ENCODE peak calls at places on chromosomes 4 and X, in six cellular contexts. One of them, this sample, is unnamed.
A peak's percentile ranks its signal among the peaks of the same experiment; 100 is the strongest.

GRCh38 chr4:111362891-111363290 is 740.0 kb upstream of the PITX2 start:
- DNase-seq in dorsolateral prefrontal cortex: no peak
- DNase-seq in stomach: no peak
- DNase-seq in fibroblast of lung: peak; percentile 4
- DNase-seq in tibial nerve: peak; percentile 26
- DNase-seq in colonic mucosa: no peak
- DNase-seq in this sample: no peak

GRCh38 chrX:107823456-107823855 is 2.2 kb upstream of the MID2 start:
- DNase-seq in fibroblast of lung: peak; percentile 91
- DNase-seq in tibial nerve: no peak
- DNase-seq in colonic mucosa: no peak
- DNase-seq in dorsolateral prefrontal cortex: no peak
- DNase-seq in stomach: no peak
- DNase-seq in this sample: no peak

GRCh38 chrX:15738686-15739016 is 581 bp downstream of the CA5B start:
- DNase-seq in colonic mucosa: no peak
- DNase-seq in fibroblast of lung: no peak
- DNase-seq in dorsolateral prefrontal cortex: no peak
- DNase-seq in tibial nerve: no peak
- DNase-seq in stomach: no peak
- DNase-seq in this sample: no peak

GRCh38 chr4:94364527-94364926 is 21.9 kb upstream of the HPGDS start:
- DNase-seq in colonic mucosa: no peak
- DNase-seq in fibroblast of lung: no peak
- DNase-seq in stomach: no peak
- DNase-seq in tibial nerve: no peak
- DNase-seq in dorsolateral prefrontal cortex: no peak
- DNase-seq in this sample: no peak

GRCh38 chrX:108297290-108297689 is 140.9 kb downstream of the COL4A6 start:
- DNase-seq in stomach: no peak
- DNase-seq in colonic mucosa: no peak
- DNase-seq in dorsolateral prefrontal cortex: no peak
- DNase-seq in tibial nerve: no peak
- DNase-seq in fibroblast of lung: no peak
- DNase-seq in this sample: no peak

GRCh38 chr4:54550415-54551171 is 107.2 kb upstream of the KIT start:
- DNase-seq in colonic mucosa: no peak
- DNase-seq in tibial nerve: no peak
- DNase-seq in stomach: no peak
- DNase-seq in dorsolateral prefrontal cortex: no peak
- DNase-seq in fibroblast of lung: peak; percentile 33
- DNase-seq in this sample: no peak

GRCh38 chrX:20061869-20062254 is 54.8 kb downstream of the MAP7D2 start:
- DNase-seq in fibroblast of lung: peak; percentile 51
- DNase-seq in tibial nerve: peak; percentile 4
- DNase-seq in dorsolateral prefrontal cortex: no peak
- DNase-seq in colonic mucosa: no peak
- DNase-seq in stomach: no peak
- DNase-seq in this sample: no peak

GRCh38 chr4:60389636-60390035 is 810.5 kb upstream of the ADGRL3 start:
- DNase-seq in tibial nerve: no peak
- DNase-seq in stomach: no peak
- DNase-seq in dorsolateral prefrontal cortex: no peak
- DNase-seq in fibroblast of lung: no peak
- DNase-seq in colonic mucosa: no peak
- DNase-seq in this sample: no peak

GRCh38 chr4:92163348-92163747 is 140.4 kb upstream of the GRID2 start:
- DNase-seq in fibroblast of lung: peak; percentile 8
- DNase-seq in stomach: no peak
- DNase-seq in colonic mucosa: no peak
- DNase-seq in tibial nerve: no peak
- DNase-seq in dorsolateral prefrontal cortex: no peak
- DNase-seq in this sample: no peak

GRCh38 chrX:56978172-56978571 is 17.2 kb downstream of the SPIN3 start:
- DNase-seq in stomach: no peak
- DNase-seq in dorsolateral prefrontal cortex: no peak
- DNase-seq in tibial nerve: peak; percentile 26
- DNase-seq in fibroblast of lung: peak; percentile 37
- DNase-seq in colonic mucosa: peak; percentile 45
- DNase-seq in this sample: no peak

GRCh38 chrX:115491766-115492165 is 69.2 kb upstream of the PLS3 start:
- DNase-seq in fibroblast of lung: no peak
- DNase-seq in colonic mucosa: no peak
- DNase-seq in tibial nerve: no peak
- DNase-seq in stomach: no peak
- DNase-seq in dorsolateral prefrontal cortex: no peak
- DNase-seq in this sample: no peak

GRCh38 chr4:185771696-185772390 is 40.2 kb downstream of the SORBS2 start:
- DNase-seq in tibial nerve: no peak
- DNase-seq in stomach: no peak
- DNase-seq in colonic mucosa: no peak
- DNase-seq in fibroblast of lung: no peak
- DNase-seq in dorsolateral prefrontal cortex: no peak
- DNase-seq in this sample: no peak

GRCh38 chrX:38881066-38881465 is 79.8 kb downstream of the MID1IP1 start:
- DNase-seq in colonic mucosa: no peak
- DNase-seq in stomach: no peak
- DNase-seq in tibial nerve: no peak
- DNase-seq in fibroblast of lung: no peak
- DNase-seq in dorsolateral prefrontal cortex: no peak
- DNase-seq in this sample: no peak

GRCh38 chr4:99405433-99406115 is 29.6 kb downstream of the ADH7 start:
- DNase-seq in fibroblast of lung: peak; percentile 93
- DNase-seq in dorsolateral prefrontal cortex: peak; percentile 38
- DNase-seq in stomach: peak; percentile 74
- DNase-seq in tibial nerve: peak; percentile 93
- DNase-seq in colonic mucosa: peak; percentile 91
- DNase-seq in this sample: no peak

GRCh38 chrX:119728487-119728886 is 29.9 kb upstream of the SOWAHD start:
- DNase-seq in fibroblast of lung: no peak
- DNase-seq in stomach: no peak
- DNase-seq in dorsolateral prefrontal cortex: no peak
- DNase-seq in colonic mucosa: no peak
- DNase-seq in tibial nerve: no peak
- DNase-seq in this sample: no peak

GRCh38 chrX:156004256-156004655 is 6.8 kb downstream of the IL9R start:
- DNase-seq in tibial nerve: no peak
- DNase-seq in colonic mucosa: no peak
- DNase-seq in stomach: no peak
- DNase-seq in fibroblast of lung: no peak
- DNase-seq in dorsolateral prefrontal cortex: no peak
- DNase-seq in this sample: no peak

GRCh38 chrX:73944582-73944947 is 359.4 kb upstream of the ZCCHC13 start:
- DNase-seq in tibial nerve: no peak
- DNase-seq in fibroblast of lung: peak; percentile 19
- DNase-seq in stomach: no peak
- DNase-seq in colonic mucosa: no peak
- DNase-seq in dorsolateral prefrontal cortex: no peak
- DNase-seq in this sample: no peak

GRCh38 chrX:115393271-115393670 is 103.8 kb downstream of the LUZP4 start:
- DNase-seq in fibroblast of lung: peak; percentile 21
- DNase-seq in colonic mucosa: no peak
- DNase-seq in tibial nerve: no peak
- DNase-seq in dorsolateral prefrontal cortex: no peak
- DNase-seq in stomach: no peak
- DNase-seq in this sample: no peak

GRCh38 chr4:102606261-102606660 is 105.1 kb downstream of the NFKB1 start:
- DNase-seq in tibial nerve: no peak
- DNase-seq in fibroblast of lung: no peak
- DNase-seq in dorsolateral prefrontal cortex: no peak
- DNase-seq in stomach: no peak
- DNase-seq in colonic mucosa: no peak
- DNase-seq in this sample: no peak

GRCh38 chr4:39591290-39591689 is 47.4 kb downstream of the SMIM14 start:
- DNase-seq in stomach: peak; percentile 32
- DNase-seq in tibial nerve: no peak
- DNase-seq in fibroblast of lung: peak; percentile 62
- DNase-seq in dorsolateral prefrontal cortex: no peak
- DNase-seq in colonic mucosa: peak; percentile 61
- DNase-seq in this sample: no peak

GRCh38 chr4:105556175-105556574 is 3.8 kb downstream of the ARHGEF38 start:
- DNase-seq in colonic mucosa: no peak
- DNase-seq in stomach: no peak
- DNase-seq in fibroblast of lung: no peak
- DNase-seq in tibial nerve: no peak
- DNase-seq in dorsolateral prefrontal cortex: no peak
- DNase-seq in this sample: no peak

GRCh38 chrX:9859711-9860555 is 73.7 kb downstream of the SHROOM2 start:
- DNase-seq in dorsolateral prefrontal cortex: no peak
- DNase-seq in colonic mucosa: no peak
- DNase-seq in stomach: no peak
- DNase-seq in tibial nerve: no peak
- DNase-seq in fibroblast of lung: peak; percentile 44
- DNase-seq in this sample: no peak

GRCh38 chr4:174332741-174333493 is 49.2 kb downstream of the CEP44 start:
- DNase-seq in tibial nerve: no peak
- DNase-seq in colonic mucosa: no peak
- DNase-seq in dorsolateral prefrontal cortex: no peak
- DNase-seq in stomach: no peak
- DNase-seq in fibroblast of lung: no peak
- DNase-seq in this sample: no peak

GRCh38 chr4:1721003-1721665 is at the start of the genes TACC3 and TMEM129:
- DNase-seq in stomach: peak; percentile 95
- DNase-seq in colonic mucosa: peak; percentile 96
- DNase-seq in dorsolateral prefrontal cortex: peak; percentile 92
- DNase-seq in tibial nerve: peak; percentile 89
- DNase-seq in fibroblast of lung: peak; percentile 93
- DNase-seq in this sample: peak; percentile 92

GRCh38 chr4:1720163-1720983 is 750 bp downstream of the TMEM129 start:
- DNase-seq in dorsolateral prefrontal cortex: peak; percentile 50
- DNase-seq in colonic mucosa: peak; percentile 61
- DNase-seq in tibial nerve: no peak
- DNase-seq in stomach: peak; percentile 58
- DNase-seq in fibroblast of lung: peak; percentile 42
- DNase-seq in this sample: no peak

GRCh38 chr4:1721666-1722550 is 587 bp downstream of the TACC3 start:
- DNase-seq in dorsolateral prefrontal cortex: no peak
- DNase-seq in stomach: no peak
- DNase-seq in colonic mucosa: no peak
- DNase-seq in fibroblast of lung: no peak
- DNase-seq in tibial nerve: no peak
- DNase-seq in this sample: no peak

GRCh38 chr4:1723131-1723801 is 1.9 kb downstream of the TACC3 start:
- DNase-seq in tibial nerve: no peak
- DNase-seq in fibroblast of lung: no peak
- DNase-seq in dorsolateral prefrontal cortex: no peak
- DNase-seq in colonic mucosa: no peak
- DNase-seq in stomach: no peak
- DNase-seq in this sample: no peak

GRCh38 chr4:1722551-1723071 is 1.3 kb downstream of the TACC3 start:
- DNase-seq in stomach: no peak
- DNase-seq in tibial nerve: no peak
- DNase-seq in colonic mucosa: no peak
- DNase-seq in fibroblast of lung: no peak
- DNase-seq in dorsolateral prefrontal cortex: no peak
- DNase-seq in this sample: no peak
- H3K4me3 ChIP-seq in stomach: peak overlapping the region; percentile 87
- H3K4me3 ChIP-seq in tibial nerve: no peak overlapping the region
- H3K4me3 ChIP-seq in colonic mucosa: peak overlapping the region; percentile 87
- H3K4me3 ChIP-seq in fibroblast of lung: peak overlapping the region; percentile 72
- H3K4me3 ChIP-seq in dorsolateral prefrontal cortex: no peak overlapping the region
- H3K4me3 ChIP-seq in this sample: peak overlapping the region; percentile 72

DNA sequence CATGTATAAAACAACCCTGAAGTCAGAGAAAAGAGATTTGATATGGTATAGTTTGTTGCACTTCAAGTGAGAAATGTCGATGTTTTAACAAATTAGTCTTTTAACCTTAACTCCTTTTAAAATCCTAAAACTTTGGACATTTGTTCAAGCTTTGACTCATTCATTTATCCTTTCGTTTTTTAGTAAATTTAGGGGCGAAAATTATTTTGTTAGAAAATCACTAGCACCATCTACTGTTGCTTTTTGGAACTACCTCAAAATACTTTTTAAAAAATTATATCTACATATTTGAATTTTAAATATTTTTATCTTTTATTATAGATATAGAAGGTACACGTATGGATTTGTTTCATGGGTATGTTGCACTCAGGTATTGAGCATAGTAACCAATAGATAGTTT is 165.1 kb upstream of the POF1B start:
- DNase-seq in stomach: no peak
- DNase-seq in colonic mucosa: no peak
- DNase-seq in fibroblast of lung: peak; percentile 0
- DNase-seq in tibial nerve: no peak
- DNase-seq in dorsolateral prefrontal cortex: no peak
- DNase-seq in this sample: no peak
- TF ChIP-seq CTCF in stomach: peak; percentile 26
- TF ChIP-seq CTCF in colonic mucosa: peak; percentile 63
- TF ChIP-seq CTCF in fibroblast of lung: no peak
- TF ChIP-seq CTCF in tibial nerve: peak; percentile 29
- TF ChIP-seq CTCF in dorsolateral prefrontal cortex: peak; percentile 44
- TF ChIP-seq CTCF in this sample: peak; percentile 9

GRCh38 chr4:98226396-98226795 is 34.8 kb upstream of the RAP1GDS1 start:
- DNase-seq in fibroblast of lung: no peak
- DNase-seq in tibial nerve: no peak
- DNase-seq in colonic mucosa: no peak
- DNase-seq in dorsolateral prefrontal cortex: no peak
- DNase-seq in stomach: no peak
- DNase-seq in this sample: no peak

GRCh38 chr4:98222306-98222705 is 38.9 kb upstream of the RAP1GDS1 start:
- DNase-seq in colonic mucosa: no peak
- DNase-seq in stomach: no peak
- DNase-seq in tibial nerve: no peak
- DNase-seq in dorsolateral prefrontal cortex: no peak
- DNase-seq in fibroblast of lung: peak; percentile 25
- DNase-seq in this sample: no peak
- H3K4me3 ChIP-seq in colonic mucosa: no peak overlapping the region
- H3K4me3 ChIP-seq in stomach: no peak overlapping the region
- H3K4me3 ChIP-seq in tibial nerve: no peak overlapping the region
- H3K4me3 ChIP-seq in dorsolateral prefrontal cortex: no peak overlapping the region
- H3K4me3 ChIP-seq in fibroblast of lung: no peak overlapping the region
- H3K4me3 ChIP-seq in this sample: no peak overlapping the region

GRCh38 chr4:70704333-70705145 is 16.2 kb downstream of the UTP3 start:
- DNase-seq in tibial nerve: peak; percentile 56
- DNase-seq in fibroblast of lung: peak; percentile 68
- DNase-seq in stomach: peak; percentile 82
- DNase-seq in colonic mucosa: peak; percentile 85
- DNase-seq in dorsolateral prefrontal cortex: peak; percentile 65
- DNase-seq in this sample: no peak
- TF ChIP-seq CTCF in tibial nerve: peak; percentile 39
- TF ChIP-seq CTCF in fibroblast of lung: peak; percentile 30
- TF ChIP-seq CTCF in stomach: peak; percentile 40
- TF ChIP-seq CTCF in colonic mucosa: peak; percentile 22
- TF ChIP-seq CTCF in dorsolateral prefrontal cortex: peak; percentile 32
- TF ChIP-seq CTCF in this sample: peak; percentile 47

GRCh38 chr4:85514783-85515182 is 39.8 kb downstream of the ARHGAP24 start:
- DNase-seq in tibial nerve: no peak
- DNase-seq in dorsolateral prefrontal cortex: no peak
- DNase-seq in colonic mucosa: no peak
- DNase-seq in fibroblast of lung: no peak
- DNase-seq in stomach: no peak
- DNase-seq in this sample: no peak
- H3K4me3 ChIP-seq in tibial nerve: no peak overlapping the region
- H3K4me3 ChIP-seq in dorsolateral prefrontal cortex: no peak overlapping the region
- H3K4me3 ChIP-seq in colonic mucosa: no peak overlapping the region
- H3K4me3 ChIP-seq in fibroblast of lung: peak overlapping the region; percentile 23
- H3K4me3 ChIP-seq in stomach: no peak overlapping the region
- H3K4me3 ChIP-seq in this sample: no peak overlapping the region

GRCh38 chrX:51459125-51459524 is 37.3 kb downstream of the NUDT11 start:
- DNase-seq in stomach: no peak
- DNase-seq in fibroblast of lung: peak; percentile 13
- DNase-seq in dorsolateral prefrontal cortex: no peak
- DNase-seq in tibial nerve: no peak
- DNase-seq in colonic mucosa: peak; percentile 21
- DNase-seq in this sample: peak; percentile 0
- TF ChIP-seq CTCF in stomach: no peak
- TF ChIP-seq CTCF in fibroblast of lung: peak; percentile 40
- TF ChIP-seq CTCF in dorsolateral prefrontal cortex: no peak
- TF ChIP-seq CTCF in tibial nerve: peak; percentile 17
- TF ChIP-seq CTCF in colonic mucosa: peak; percentile 16
- TF ChIP-seq CTCF in this sample: peak; percentile 48